ENCODE peak calls at places on chromosomes 12 and 14, in seven cellular contexts. K is A549, T is H1, X is HCT116, Z is HepG2, M is K562, L is GM12878. Q is an unnamed sample.

GRCh38 chr12:78483767-78484315 is 380.7 kb upstream of the SYT1 start:
- DNase-seq in K (no peak), T (no peak), X (no peak), Z (no peak), M (no peak), L (no peak), Q (no peak)

GRCh38 chr14:100677925-100678765 is 48.5 kb upstream of the DLK1 start:
- DNase-seq in K (no peak), T (no peak), X (no peak), Z (no peak), M (peak; percentile 70), L (no peak), Q (peak; percentile 52)

GRCh38 chr14:69716483-69717187 is 50.3 kb upstream of the SRSF5 start:
- DNase-seq in K (no peak), T (no peak), X (no peak), Z (no peak), M (no peak), L (no peak), Q (peak; percentile 92)

GRCh38 chr14:26427059-26427458 is 170.8 kb downstream of the NOVA1 start:
- DNase-seq in K (no peak), T (no peak), X (no peak), Z (no peak), M (no peak), L (no peak), Q (no peak)

GRCh38 chr12:1918875-1919236 is 404 bp upstream of the CACNA2D4 start:
- DNase-seq in K (no peak), T (no peak), X (no peak), Z (no peak), M (no peak), L (no peak), Q (no peak)

GRCh38 chr12:109604902-109605536 is 31.4 kb downstream of the MVK start:
- DNase-seq in K (no peak), T (no peak), X (no peak), Z (no peak), M (no peak), L (no peak), Q (no peak)

GRCh38 chr12:113747048-113747447 is 219.1 kb downstream of the RBM19 start:
- DNase-seq in K (peak; percentile 30), T (no peak), X (no peak), Z (no peak), M (peak; percentile 82), L (no peak), Q (no peak)

GRCh38 chr12:32399373-32400113 is at the start of gene FGD4:
- DNase-seq in K (peak; percentile 91), T (peak; percentile 66), X (peak; percentile 72), Z (peak; percentile 69), M (peak; percentile 68), L (no peak), Q (peak; percentile 56)

GRCh38 chr12:24759155-24759554 is 189.7 kb downstream of the BCAT1 start:
- DNase-seq in K (no peak), T (no peak), X (no peak), Z (peak; percentile 25), M (peak; percentile 22), L (no peak), Q (peak; percentile 66)

GRCh38 chr14:28867571-28867970 is 101.0 kb downstream of the FOXG1 start:
- DNase-seq in K (no peak), T (no peak), X (no peak), Z (no peak), M (no peak), L (no peak), Q (no peak)

GRCh38 chr12:88746386-88746785 is 166.1 kb upstream of the KITLG start:
- DNase-seq in K (peak; percentile 7), T (no peak), X (no peak), Z (no peak), M (no peak), L (no peak), Q (no peak)

GRCh38 chr12:129215436-129216025 is 362.3 kb downstream of the GLT1D1 start:
- DNase-seq in K (no peak), T (no peak), X (no peak), Z (no peak), M (no peak), L (no peak), Q (no peak)

GRCh38 chr12:80490329-80490728 is 46.3 kb downstream of the PTPRQ start:
- DNase-seq in K (no peak), T (no peak), X (no peak), Z (no peak), M (no peak), L (no peak), Q (no peak)

GRCh38 chr12:105406497-105406896 is 76.0 kb downstream of the C12orf75 start:
- DNase-seq in K (no peak), T (no peak), X (no peak), Z (no peak), M (no peak), L (no peak), Q (no peak)

GRCh38 chr14:20682435-20683124 is 1.8 kb upstream of the RNASE4 start:
- DNase-seq in K (peak; percentile 96), T (no peak), X (peak; percentile 88), Z (peak; percentile 94), M (peak; percentile 48), L (no peak), Q (peak; percentile 92)

GRCh38 chr14:20686386-20687143 is 2.0 kb upstream of the ANG start:
- DNase-seq in K (peak; percentile 83), T (no peak), X (no peak), Z (peak; percentile 98), M (no peak), L (no peak), Q (no peak)

GRCh38 chr14:20683896-20684661 is at the start of gene RNASE4:
- DNase-seq in K (peak; percentile 92), T (no peak), X (peak; percentile 78), Z (peak; percentile 85), M (peak; percentile 72), L (peak; percentile 82), Q (peak; percentile 93)

GRCh38 chr14:20683125-20683895 is 1.1 kb upstream of the RNASE4 start:
- DNase-seq in K (peak; percentile 95), T (peak; percentile 93), X (peak; percentile 91), Z (peak; percentile 92), M (peak; percentile 49), L (peak; percentile 96), Q (peak; percentile 94)

DNA sequence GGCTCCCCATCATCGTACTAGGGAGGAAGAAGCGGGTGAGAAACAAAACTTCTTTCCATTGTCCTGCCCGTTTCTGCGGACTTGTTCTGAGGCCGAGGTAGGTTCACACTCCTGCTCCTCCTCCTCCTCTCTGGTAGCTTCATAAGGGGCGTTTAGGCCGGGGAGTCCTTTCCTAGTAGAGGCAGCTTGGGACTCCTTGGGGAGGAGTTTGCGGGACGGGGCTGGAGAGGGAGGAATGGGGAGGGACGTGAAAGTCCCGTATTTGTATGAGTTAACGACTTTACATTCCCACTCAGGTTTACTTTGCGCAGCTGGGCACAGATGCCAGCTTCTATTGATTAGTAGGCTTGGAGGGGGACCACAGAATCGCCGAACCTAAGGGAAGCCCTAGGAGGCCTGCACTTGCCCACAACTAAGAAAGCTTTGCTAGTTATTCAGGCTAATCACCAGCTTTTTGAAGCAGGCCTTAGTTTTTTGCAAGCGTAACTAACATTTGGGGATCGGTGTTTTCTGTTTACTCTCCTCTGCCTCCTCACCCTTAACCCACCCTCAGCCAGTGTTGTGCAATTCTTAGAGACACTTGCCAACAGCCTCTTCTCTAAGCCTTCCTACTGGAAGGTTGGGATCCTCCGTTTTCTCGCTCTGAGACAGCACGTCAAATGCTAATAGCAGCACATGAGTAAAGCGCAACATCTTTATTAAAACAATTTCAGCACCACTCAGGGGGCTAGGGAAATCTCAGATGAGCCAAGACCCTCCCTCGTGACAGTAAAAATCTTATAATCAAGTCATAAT is 499 bp downstream of the RNASE4 start:
- DNase-seq in K (peak; percentile 83), T (no peak), X (peak; percentile 42), Z (peak; percentile 46), M (no peak), L (no peak), Q (peak; percentile 43)
- TF ChIP-seq CEBPB in K (peak; percentile 90), T (peak; percentile 93), X (no peak), Z (peak; percentile 94), M (peak; percentile 37), L (no peak), Q (peak; percentile 92)

GRCh38 chr12:106657499-106657898 is 74.7 kb downstream of the RFX4 start:
- DNase-seq in K (no peak), T (no peak), X (no peak), Z (no peak), M (no peak), L (no peak), Q (no peak)

GRCh38 chr12:106652510-106653015 is 69.8 kb downstream of the RFX4 start:
- DNase-seq in K (no peak), T (no peak), X (no peak), Z (no peak), M (no peak), L (no peak), Q (no peak)

GRCh38 chr12:106651552-106651951 is 68.7 kb downstream of the RFX4 start:
- DNase-seq in K (no peak), T (no peak), X (no peak), Z (no peak), M (no peak), L (no peak), Q (no peak)

GRCh38 chr12:106655577-106655976 is 72.8 kb downstream of the RFX4 start:
- DNase-seq in K (no peak), T (no peak), X (no peak), Z (no peak), M (no peak), L (no peak), Q (no peak)
- TF ChIP-seq CEBPB in K (peak; percentile 45), T (no peak), X (no peak), Z (peak; percentile 72), M (no peak), L (no peak), Q (no peak)

GRCh38 chr12:12507121-12507520 is 55.5 kb downstream of the DUSP16 start:
- DNase-seq in K (no peak), T (no peak), X (no peak), Z (no peak), M (no peak), L (no peak), Q (no peak)

GRCh38 chr12:12508612-12509011 is 54.1 kb downstream of the DUSP16 start:
- DNase-seq in K (no peak), T (no peak), X (no peak), Z (no peak), M (no peak), L (no peak), Q (peak; percentile 45)

GRCh38 chr12:12503384-12504078 is 59.1 kb downstream of the DUSP16 start:
- DNase-seq in K (no peak), T (peak; percentile 27), X (no peak), Z (no peak), M (no peak), L (no peak), Q (no peak)

GRCh38 chr12:12505544-12506501 is 56.8 kb downstream of the DUSP16 start:
- DNase-seq in K (no peak), T (no peak), X (no peak), Z (peak; percentile 53), M (peak; percentile 21), L (peak; percentile 94), Q (peak; percentile 65)

DNA sequence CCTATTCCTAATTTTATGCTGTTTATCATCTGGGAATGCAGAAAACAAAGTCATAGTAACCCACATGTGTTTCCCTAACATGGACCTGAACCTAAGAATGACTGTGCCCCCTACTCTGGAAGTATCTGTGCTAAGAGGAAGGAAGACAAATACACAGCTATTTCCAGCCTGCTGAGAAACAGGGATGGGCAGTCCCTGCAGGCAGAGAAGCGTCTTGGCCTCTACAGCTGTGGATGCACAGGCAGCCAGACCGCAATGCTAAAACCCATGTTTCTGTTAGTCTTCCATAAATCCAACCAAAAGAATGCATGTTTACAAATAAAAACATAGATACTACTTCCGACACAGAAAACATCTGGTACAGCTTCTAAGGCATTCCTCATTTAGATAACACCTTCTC is 56.1 kb downstream of the DUSP16 start:
- DNase-seq in K (no peak), T (no peak), X (no peak), Z (no peak), M (no peak), L (no peak), Q (peak; percentile 63)
- TF ChIP-seq CEBPB in K (no peak), T (no peak), X (no peak), Z (no peak), M (no peak), L (no peak), Q (no peak)

GRCh38 chr12:120902846-120903381 is 1.2 kb downstream of the SPPL3 start:
- DNase-seq in K (no peak), T (no peak), X (no peak), Z (no peak), M (no peak), L (no peak), Q (no peak)
- TF ChIP-seq CEBPB in K (no peak), T (no peak), X (no peak), Z (no peak), M (no peak), L (no peak), Q (no peak)

Q was measured in IMR-90.